ENCODE peak calls at places on chromosomes 3 and 15, in six cellular contexts. Z is NCI-H1105, L is mucosa of gallbladder, X is AG10803, Q is hepatic stellate cell, R is mesenteric fat pad. D is an unnamed sample.

GRCh38 chr3:87350367-87351199 is 74.2 kb upstream of the POU1F1 start:
- DNase-seq in Z (no peak), X (peak), L (peak), Q (peak), R (no peak), D (no peak)

GRCh38 chr3:102361013-102361412 is 73.8 kb upstream of the ZPLD1 start:
- DNase-seq in X (no peak), Q (no peak), Z (no peak), L (no peak), R (no peak), D (no peak)

GRCh38 chr3:37308247-37308646 is 133.9 kb upstream of the LRRFIP2 start:
- DNase-seq in X (peak), Q (peak), Z (no peak), R (no peak), L (no peak), D (no peak)

GRCh38 chr15:68001811-68002210 is 52.3 kb upstream of the PIAS1 start:
- DNase-seq in X (no peak), Z (no peak), L (no peak), Q (no peak), R (no peak), D (no peak)

GRCh38 chr3:72738752-72739520 is 109.3 kb downstream of the SHQ1 start:
- DNase-seq in Q (peak), X (peak), R (no peak), L (peak), Z (no peak), D (no peak)

GRCh38 chr3:12228461-12228860 is 60.4 kb upstream of the PPARG start:
- DNase-seq in L (no peak), R (no peak), X (no peak), Q (no peak), Z (no peak), D (no peak)

GRCh38 chr3:160704006-160704405 is 27.0 kb downstream of the ARL14 start:
- DNase-seq in X (no peak), R (no peak), Z (no peak), Q (no peak), L (no peak), D (no peak)

GRCh38 chr3:190225186-190225692 is 97.0 kb downstream of the CLDN1 start:
- DNase-seq in L (no peak), X (peak), Z (peak), R (no peak), Q (no peak), D (no peak)

GRCh38 chr3:30516238-30516637 is 90.2 kb upstream of the TGFBR2 start:
- DNase-seq in X (no peak), L (no peak), Q (no peak), Z (no peak), R (no peak), D (no peak)

GRCh38 chr3:37968784-37969600 is 21.6 kb upstream of the VILL start:
- DNase-seq in Q (no peak), L (no peak), X (no peak), Z (no peak), R (peak), D (no peak)

GRCh38 chr3:144629413-144629812 is 657.8 kb downstream of the DIPK2A start:
- DNase-seq in Z (no peak), X (no peak), R (no peak), Q (no peak), L (no peak), D (no peak)

GRCh38 chr3:50260027-50260941 is 8.7 kb upstream of the SEMA3B start:
- DNase-seq in L (peak), X (peak), R (peak), Z (peak), Q (peak), D (peak)

GRCh38 chr3:23489338-23490158 is 286.4 kb downstream of the UBE2E2 start:
- DNase-seq in Q (no peak), X (no peak), L (no peak), Z (no peak), R (no peak), D (no peak)

GRCh38 chr3:107739227-107739626 is 216.5 kb downstream of the BBX start:
- DNase-seq in R (no peak), X (no peak), Q (no peak), L (no peak), Z (no peak), D (no peak)

GRCh38 chr3:186044427-186044826 is 64.5 kb downstream of the ETV5 start:
- DNase-seq in L (no peak), R (no peak), Z (no peak), Q (no peak), X (no peak), D (no peak)